ENCODE peak calls at places on chromosomes 12 and 14, in seven cellular contexts. Z, R, N, D, Q, G and S are unnamed samples.

GRCh38 chr12:7107181-7108041 is 1.6 kb downstream of the C1RL start:
- DNase-seq in Z (no peak), R (no peak), N (no peak), D (no peak), Q (no peak), G (no peak), S (no peak)

GRCh38 chr14:43540948-43541347 is 966.1 kb downstream of the FSCB start:
- DNase-seq in Z (no peak), R (no peak), N (no peak), D (no peak), Q (no peak), G (no peak), S (no peak)

GRCh38 chr12:131005161-131006035 is 51.7 kb downstream of the ADGRD1 start:
- DNase-seq in Z (no peak), R (no peak), N (no peak), D (no peak), Q (no peak), G (no peak), S (no peak)

GRCh38 chr12:105524961-105525360 is 194.5 kb downstream of the C12orf75 start:
- DNase-seq in Z (no peak), R (no peak), N (no peak), D (no peak), Q (no peak), G (no peak), S (no peak)

GRCh38 chr12:90102957-90103652 is 394.5 kb upstream of the ATP2B1 start:
- DNase-seq in Z (no peak), R (no peak), N (peak), D (peak), Q (no peak), G (no peak), S (peak)

GRCh38 chr12:46585854-46586621 is 213.5 kb upstream of the SLC38A2 start:
- DNase-seq in Z (peak), R (peak), N (no peak), D (peak), Q (no peak), G (peak), S (peak)

GRCh38 chr14:89794096-89794495 is 160.4 kb downstream of the EFCAB11 start:
- DNase-seq in Z (no peak), R (no peak), N (no peak), D (no peak), Q (no peak), G (no peak), S (no peak)

GRCh38 chr14:50310445-50310844 is 1.6 kb downstream of the L2HGDH start:
- DNase-seq in Z (no peak), R (no peak), N (no peak), D (no peak), Q (no peak), G (no peak), S (no peak)

GRCh38 chr14:96225745-96226151 is 21.1 kb downstream of the BDKRB2 start:
- DNase-seq in Z (no peak), R (no peak), N (no peak), D (no peak), Q (no peak), G (no peak), S (no peak)

GRCh38 chr14:104352493-104353220 is 214.3 kb downstream of the KIF26A start:
- DNase-seq in Z (no peak), R (no peak), N (no peak), D (no peak), Q (no peak), G (no peak), S (no peak)

GRCh38 chr12:104280703-104281458 is 22.7 kb upstream of the EID3 start:
- DNase-seq in Z (no peak), R (no peak), N (no peak), D (no peak), Q (no peak), G (no peak), S (no peak)

GRCh38 chr12:120265203-120265482 is 387 bp downstream of the PXN start:
- DNase-seq in Z (no peak), R (no peak), N (no peak), D (no peak), Q (no peak), G (no peak), S (no peak)

GRCh38 chr12:49108958-49109404 is 1.7 kb downstream of the LMBR1L start:
- DNase-seq in Z (no peak), R (no peak), N (no peak), D (no peak), Q (no peak), G (no peak), S (no peak)

GRCh38 chr12:130838284-130838950 is 633 bp downstream of the STX2 start:
- DNase-seq in Z (no peak), R (no peak), N (no peak), D (peak), Q (peak), G (peak), S (peak)

GRCh38 chr12:120965125-120965524 is 13.2 kb upstream of the HNF1A start:
- DNase-seq in Z (no peak), R (no peak), N (no peak), D (no peak), Q (no peak), G (no peak), S (no peak)

GRCh38 chr14:93114713-93115068 is 1.0 kb downstream of the ITPK1 start:
- DNase-seq in Z (no peak), R (no peak), N (no peak), D (peak), Q (no peak), G (peak), S (no peak)

GRCh38 chr14:103185051-103186027 is 62.1 kb downstream of the TNFAIP2 start:
- DNase-seq in Z (no peak), R (no peak), N (no peak), D (no peak), Q (peak), G (peak), S (peak)

GRCh38 chr12:47014474-47014873 is 64.9 kb upstream of the PCED1B start:
- DNase-seq in Z (no peak), R (no peak), N (no peak), D (no peak), Q (no peak), G (no peak), S (no peak)

GRCh38 chr12:88444481-88444880 is 135.8 kb downstream of the KITLG start:
- DNase-seq in Z (no peak), R (no peak), N (no peak), D (no peak), Q (no peak), G (no peak), S (no peak)

GRCh38 chr12:114213055-114213561 is 192.8 kb downstream of the TBX5 start:
- DNase-seq in Z (no peak), R (no peak), N (no peak), D (no peak), Q (no peak), G (no peak), S (no peak)

GRCh38 chr12:48414046-48414445 is 58.3 kb upstream of the ANP32D start:
- DNase-seq in Z (no peak), R (no peak), N (no peak), D (no peak), Q (no peak), G (no peak), S (no peak)

GRCh38 chr12:56995930-56996496 is 10.3 kb downstream of the ZBTB39 start:
- DNase-seq in Z (no peak), R (no peak), N (no peak), D (no peak), Q (no peak), G (no peak), S (no peak)

GRCh38 chr14:97705976-97706375 is 908.8 kb downstream of the VRK1 start:
- DNase-seq in Z (no peak), R (no peak), N (no peak), D (peak), Q (no peak), G (no peak), S (no peak)

GRCh38 chr14:80996049-80996901 is 40.9 kb downstream of the TSHR start:
- DNase-seq in Z (no peak), R (no peak), N (no peak), D (peak), Q (peak), G (no peak), S (no peak)

GRCh38 chr12:30880061-30880460 is 46.5 kb upstream of the TSPAN11 start:
- DNase-seq in Z (no peak), R (no peak), N (no peak), D (no peak), Q (peak), G (no peak), S (no peak)

GRCh38 chr14:20440882-20441281 is 4.9 kb upstream of the KLHL33 start:
- DNase-seq in Z (no peak), R (peak), N (peak), D (no peak), Q (no peak), G (no peak), S (no peak)

GRCh38 chr12:90065301-90065801 is 356.7 kb upstream of the ATP2B1 start:
- DNase-seq in Z (no peak), R (no peak), N (no peak), D (no peak), Q (no peak), G (no peak), S (no peak)

GRCh38 chr12:16607895-16608294 is 1.9 kb upstream of the LMO3 start:
- DNase-seq in Z (no peak), R (no peak), N (no peak), D (no peak), Q (no peak), G (no peak), S (no peak)